ENCODE peak calls at places on chromosome 5, in four cellular contexts. U, Y, Z and H are unnamed samples.

GRCh38 chr5:65152131-65152530 is 329.6 kb downstream of the ADAMTS6 start:
- DNase-seq in U (no peak), Z (no peak), Y (no peak), H (no peak)

GRCh38 chr5:111929261-111929660 is 172.3 kb upstream of the NREP start:
- DNase-seq in Z (no peak), Y (no peak), U (no peak), H (no peak)

GRCh38 chr5:113340537-113340936 is 94.3 kb downstream of the TSSK1B start:
- DNase-seq in Z (no peak), U (no peak), Y (no peak), H (no peak)

GRCh38 chr5:72463499-72464052 is 43.6 kb downstream of the ZNF366 start:
- DNase-seq in U (no peak), Z (no peak), Y (no peak), H (peak; percentile 62)

GRCh38 chr5:72410896-72411295 is 90.7 kb downstream of the PTCD2 start:
- DNase-seq in U (no peak), Z (no peak), Y (no peak), H (no peak)

GRCh38 chr5:117590944-117591343 is 1016.3 kb upstream of the SEMA6A start:
- DNase-seq in Y (no peak), U (no peak), Z (peak; percentile 25), H (no peak)

GRCh38 chr5:16863380-16864007 is 72.6 kb downstream of the MYO10 start:
- DNase-seq in Z (no peak), U (no peak), Y (no peak), H (no peak)

GRCh38 chr5:170861855-170862766 is at the start of gene RANBP17:
- DNase-seq in Y (no peak), U (peak; percentile 88), Z (no peak), H (no peak)

GRCh38 chr5:109529520-109529919 is 119.7 kb upstream of the PJA2 start:
- DNase-seq in Y (no peak), Z (no peak), U (no peak), H (peak; percentile 9)

GRCh38 chr5:174175869-174176268 is 130.4 kb downstream of the NSG2 start:
- DNase-seq in U (no peak), Z (no peak), Y (no peak), H (no peak)

GRCh38 chr5:107997338-107997979 is 326.7 kb upstream of the EFNA5 start:
- DNase-seq in Z (no peak), U (no peak), Y (no peak), H (no peak)

GRCh38 chr5:149310947-149311675 is 34.2 kb upstream of the GRPEL2 start:
- DNase-seq in U (no peak), Y (no peak), Z (no peak), H (no peak)

GRCh38 chr5:124908603-124909451 is 162.4 kb upstream of the ZNF608 start:
- DNase-seq in Y (peak; percentile 75), Z (peak; percentile 6), U (no peak), H (no peak)

GRCh38 chr5:43627028-43627427 is 24.0 kb downstream of the NNT start:
- DNase-seq in Z (peak; percentile 70), Y (no peak), U (no peak), H (peak; percentile 33)

GRCh38 chr5:167822241-167822640 is 469.2 kb upstream of the WWC1 start:
- DNase-seq in U (no peak), Z (no peak), Y (no peak), H (no peak)

GRCh38 chr5:141958113-141958512 is at the start of gene PCDH12:
- DNase-seq in Y (no peak), Z (no peak), U (no peak), H (no peak)

GRCh38 chr5:53779541-53779981 is 219.1 kb downstream of the NDUFS4 start:
- DNase-seq in U (no peak), Z (no peak), Y (no peak), H (no peak)

GRCh38 chr5:78896128-78896527 is 89.0 kb downstream of the ARSB start:
- DNase-seq in Z (no peak), Y (no peak), U (no peak), H (no peak)

GRCh38 chr5:40385544-40385943 is 294.2 kb upstream of the PTGER4 start:
- DNase-seq in Y (no peak), Z (no peak), U (no peak), H (no peak)

GRCh38 chr5:40277161-40277906 is 402.4 kb upstream of the PTGER4 start:
- DNase-seq in U (no peak), Y (peak; percentile 34), Z (no peak), H (no peak)

GRCh38 chr5:154701181-154701580 is 54.0 kb upstream of the LARP1 start:
- DNase-seq in Y (no peak), Z (peak; percentile 83), U (no peak), H (no peak)

GRCh38 chr5:42995152-42995751 is 44.9 kb downstream of the ANXA2R start:
- DNase-seq in Z (no peak), Y (no peak), U (no peak), H (no peak)

GRCh38 chr5:125499969-125500368 is 753.5 kb upstream of the ZNF608 start:
- DNase-seq in Y (no peak), U (no peak), Z (no peak), H (no peak)

GRCh38 chr5:170155771-170156170 is 50.1 kb downstream of the FOXI1 start:
- DNase-seq in Y (no peak), Z (no peak), U (no peak), H (no peak)

GRCh38 chr5:148428825-148429224 is 45.1 kb downstream of the FBXO38 start:
- DNase-seq in Y (no peak), Z (no peak), U (no peak), H (no peak)

GRCh38 chr5:10667431-10668057 is 93.5 kb downstream of the DAP start:
- DNase-seq in Y (no peak), U (no peak), Z (no peak), H (no peak)

GRCh38 chr5:75414241-75414640 is 77.2 kb downstream of the HMGCR start:
- DNase-seq in Z (no peak), Y (no peak), U (no peak), H (no peak)

GRCh38 chr5:149371296-149371962 is 7.7 kb downstream of the IL17B start:
- DNase-seq in Z (peak; percentile 61), U (peak; percentile 85), Y (no peak), H (peak; percentile 77)

GRCh38 chr5:65760504-65761275 is 38.7 kb downstream of the NLN start:
- DNase-seq in Y (peak; percentile 8), U (no peak), Z (no peak), H (no peak)

GRCh38 chr5:171562822-171563221 is 143.4 kb downstream of the FGF18 start:
- DNase-seq in Z (no peak), Y (no peak), U (no peak), H (no peak)

GRCh38 chr5:36298546-36298945 is 3.2 kb downstream of the RANBP3L start:
- DNase-seq in Z (no peak), U (no peak), Y (no peak), H (no peak)

GRCh38 chr5:1008451-1009358 is at the start of gene NKD2:
- DNase-seq in U (peak; percentile 90), Z (no peak), Y (no peak), H (peak; percentile 53)

GRCh38 chr5:140261403-140262171 is 41.3 kb downstream of the PFDN1 start:
- DNase-seq in Y (no peak), Z (peak; percentile 85), U (no peak), H (peak; percentile 86)

GRCh38 chr5:96201503-96201902 is 231.5 kb downstream of the PCSK1 start:
- DNase-seq in Y (no peak), Z (no peak), U (no peak), H (no peak)

GRCh38 chr5:154593091-154593490 is 115.1 kb upstream of the HAND1 start:
- DNase-seq in Y (no peak), Z (no peak), U (no peak), H (no peak)

GRCh38 chr5:121967187-121967586 is 5.4 kb downstream of the SRFBP1 start:
- DNase-seq in Y (no peak), Z (no peak), U (no peak), H (no peak)

GRCh38 chr5:32713396-32714381 is 2.6 kb downstream of the NPR3 start:
- DNase-seq in Z (no peak), Y (no peak), U (peak; percentile 86), H (no peak)

GRCh38 chr5:4295663-4296339 is 700.2 kb downstream of the IRX1 start:
- DNase-seq in Y (no peak), Z (no peak), U (peak; percentile 69), H (peak; percentile 6)

DNA sequence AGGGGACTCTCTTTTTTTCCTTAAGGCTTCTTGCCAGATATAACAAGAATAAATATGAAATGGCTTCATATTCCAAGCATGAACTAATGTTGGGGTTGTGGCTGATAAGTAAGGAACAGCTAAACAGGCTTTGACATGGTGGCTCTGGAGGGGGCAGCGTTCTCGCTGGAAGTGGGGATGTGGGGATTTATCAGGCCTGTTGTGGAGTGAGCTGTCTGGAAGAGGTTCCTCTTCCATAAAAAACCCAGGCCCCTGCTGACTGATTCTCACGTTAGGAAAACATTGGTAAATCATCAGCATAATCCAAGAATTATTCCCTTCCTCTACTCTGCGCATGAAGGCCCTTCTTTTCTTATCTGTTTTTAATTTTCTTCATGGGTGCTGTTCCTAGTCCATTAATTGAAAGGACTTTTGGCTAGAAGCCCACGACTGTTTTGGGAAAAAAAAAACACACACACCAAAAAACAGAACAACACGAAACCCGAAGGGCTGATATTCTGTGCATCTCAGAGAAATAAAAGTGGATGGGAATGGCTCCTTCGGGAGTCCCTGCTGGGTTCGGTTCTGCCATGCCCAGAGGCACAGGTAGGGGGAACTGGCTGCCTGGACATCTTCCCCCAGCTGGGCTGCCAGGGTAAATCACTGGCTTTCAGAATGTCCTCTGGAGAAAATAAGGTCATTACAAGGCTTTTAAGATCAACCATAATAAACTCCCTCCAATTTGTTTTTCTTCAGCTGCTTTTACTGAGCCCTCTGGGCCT is 297.0 kb downstream of the SLIT3 start:
- DNase-seq in Z (no peak), Y (no peak), U (no peak), H (no peak)
- TF ChIP-seq SP1 in Z (no peak), Y (no peak), U (no peak), H (no peak)

GRCh38 chr5:116453920-116454319 is 120.7 kb downstream of the SEMA6A start:
- DNase-seq in Z (peak; percentile 61), Y (no peak), U (no peak), H (no peak)
- TF ChIP-seq HDAC6 in Z (no peak), Y (no peak), U (no peak), H (no peak)

DNA sequence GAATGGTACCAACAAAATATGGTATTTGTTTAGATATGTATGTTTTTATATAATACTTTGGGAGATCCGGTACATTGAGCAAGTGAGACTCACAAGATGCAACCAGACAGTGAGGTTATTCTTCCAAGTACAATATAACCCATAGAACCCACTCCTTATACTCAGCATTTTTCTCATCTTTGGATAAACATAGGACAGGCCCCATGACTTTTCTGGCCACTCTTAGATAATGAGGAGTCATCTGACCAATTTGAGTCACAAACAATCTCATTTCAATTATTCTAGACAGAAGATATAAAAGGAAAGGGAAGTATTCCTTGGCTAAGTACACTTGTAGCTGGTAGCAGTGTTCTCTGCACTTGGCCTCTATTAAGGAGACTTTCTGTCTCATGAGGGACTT is 150.2 kb downstream of the SGCD start:
- DNase-seq in Y (no peak), U (no peak), Z (no peak), H (no peak)
- TF ChIP-seq SP1 in Y (no peak), U (no peak), Z (no peak), H (no peak)

GRCh38 chr5:128276537-128277216 is 193.1 kb downstream of the SLC12A2 start:
- DNase-seq in U (no peak), Z (no peak), Y (no peak), H (no peak)

GRCh38 chr5:128274441-128274840 is 190.9 kb downstream of the SLC12A2 start:
- DNase-seq in Z (no peak), U (no peak), Y (no peak), H (no peak)

GRCh38 chr5:128273736-128274135 is 190.2 kb downstream of the SLC12A2 start:
- DNase-seq in Z (no peak), U (no peak), Y (no peak), H (no peak)

GRCh38 chr5:128271071-128271470 is 187.5 kb downstream of the SLC12A2 start:
- DNase-seq in U (no peak), Z (no peak), Y (no peak), H (no peak)

GRCh38 chr5:128271859-128272446 is 188.4 kb downstream of the SLC12A2 start:
- DNase-seq in Y (no peak), U (no peak), Z (no peak), H (no peak)
- TF ChIP-seq HDAC6 in Y (no peak), U (no peak), Z (no peak), H (no peak)